ENCODE peak calls at places on chromosomes 1 and 21, in five cellular contexts. N, M, U, K and C are unnamed samples.
A peak's percentile ranks its signal among the peaks of the same experiment; 100 is the strongest.

GRCh38 chr1:62882161-62882560 is 98.2 kb downstream of the ATG4C start:
- DNase-seq in N (no peak), M (peak; percentile 12), U (no peak), K (no peak), C (no peak)

GRCh38 chr1:8663915-8664331 is 153.5 kb downstream of the RERE start:
- DNase-seq in N (no peak), M (peak; percentile 68), U (no peak), K (no peak), C (no peak)

GRCh38 chr1:67853704-67854103 is 20.4 kb upstream of the GNG12 start:
- DNase-seq in N (peak; percentile 77), M (peak; percentile 25), U (peak; percentile 98), K (peak; percentile 95), C (peak; percentile 44)

GRCh38 chr1:215146252-215146975 is 63.9 kb downstream of the KCNK2 start:
- DNase-seq in N (no peak), M (peak; percentile 24), U (peak; percentile 25), K (no peak), C (peak; percentile 21)

GRCh38 chr1:84862810-84863251 is 30.2 kb downstream of the LPAR3 start:
- DNase-seq in N (no peak), M (no peak), U (no peak), K (no peak), C (no peak)

GRCh38 chr21:17388226-17388625 is 124.6 kb upstream of the CXADR start:
- DNase-seq in N (no peak), M (no peak), U (no peak), K (no peak), C (no peak)

GRCh38 chr1:209486861-209487260 is 96.7 kb upstream of the CAMK1G start:
- DNase-seq in N (no peak), M (no peak), U (no peak), K (no peak), C (no peak)

GRCh38 chr1:113073457-113073950 is 506 bp downstream of the LRIG2 start:
- DNase-seq in N (peak; percentile 74), M (peak; percentile 65), U (peak; percentile 57), K (no peak), C (no peak)

GRCh38 chr1:5915587-5916571 is 76.3 kb downstream of the NPHP4 start:
- DNase-seq in N (peak; percentile 56), M (peak; percentile 30), U (no peak), K (peak; percentile 45), C (peak; percentile 6)

GRCh38 chr1:234531181-234532132 is 52.5 kb upstream of the TARBP1 start:
- DNase-seq in N (no peak), M (no peak), U (no peak), K (peak; percentile 57), C (no peak)

GRCh38 chr1:84613026-84613425 is 38.8 kb upstream of the CTBS start:
- DNase-seq in N (no peak), M (no peak), U (no peak), K (no peak), C (no peak)

GRCh38 chr21:25368531-25368930 is 238.8 kb downstream of the MRPL39 start:
- DNase-seq in N (no peak), M (no peak), U (no peak), K (no peak), C (no peak)

DNA sequence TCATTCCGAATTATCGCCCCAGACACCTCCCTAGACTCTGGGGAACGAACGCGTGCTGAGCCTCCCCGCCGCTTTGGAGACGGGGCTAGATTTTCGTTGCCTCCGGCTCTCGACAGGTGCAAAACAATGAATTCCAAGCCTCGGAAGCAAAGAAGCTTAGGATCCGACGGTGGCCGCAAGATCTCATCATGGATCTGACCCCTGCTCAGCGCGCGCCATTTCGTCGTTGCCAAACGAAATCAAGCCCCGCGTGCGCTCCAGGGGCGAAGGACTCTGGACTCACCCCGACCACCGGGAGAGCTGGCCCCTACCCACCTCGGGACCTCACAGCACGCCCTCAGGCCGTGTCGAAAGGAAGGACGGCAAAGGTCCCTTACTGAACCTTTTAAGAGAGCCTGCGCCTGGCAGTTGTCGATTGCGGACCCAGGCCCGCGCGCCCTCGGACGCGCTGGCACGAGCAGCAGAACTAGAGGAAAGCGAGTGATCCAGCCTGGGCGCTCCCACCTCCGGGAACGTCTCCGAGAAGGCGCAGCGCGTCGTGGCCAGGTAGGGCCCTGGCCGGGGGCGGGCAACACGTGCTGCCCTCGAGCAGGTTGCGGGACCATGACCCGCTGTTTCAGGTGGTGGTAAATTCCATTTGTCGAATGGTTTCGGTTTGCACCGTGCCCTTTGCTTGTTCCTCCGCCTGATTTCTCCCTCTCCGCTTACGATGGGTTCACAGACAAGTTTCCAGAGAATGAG is 1.6 kb upstream of the RUNX3 start:
- DNase-seq in N (no peak), M (no peak), U (no peak), K (peak; percentile 73), C (no peak)
- TF ChIP-seq ZNF274 in N (no peak), M (no peak), U (no peak), K (no peak), C (no peak)

DNA sequence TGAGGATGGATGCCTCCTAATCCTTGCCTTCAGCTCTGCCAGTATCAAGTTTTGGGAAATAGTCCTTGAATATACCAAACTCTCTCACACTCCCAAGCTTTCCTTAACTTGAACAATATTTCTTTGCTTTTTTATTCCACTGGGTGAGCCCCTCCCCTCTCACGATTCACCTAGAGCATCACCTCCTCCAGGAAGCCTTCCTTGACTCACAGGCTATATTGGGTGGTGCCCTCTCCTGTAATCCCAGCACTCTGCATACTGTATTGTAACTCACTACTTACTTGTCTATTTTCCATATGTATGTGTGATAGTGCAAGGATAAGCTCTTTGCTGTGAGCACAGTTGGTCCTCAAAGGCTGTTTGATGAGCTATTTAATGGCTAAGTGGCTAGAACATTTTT is 114.7 kb downstream of the PLXNA2 start:
- DNase-seq in N (no peak), M (no peak), U (no peak), K (no peak), C (no peak)
- TF ChIP-seq ZNF274 in N (no peak), M (no peak), U (no peak), K (no peak), C (no peak)

GRCh38 chr1:27570823-27571222 is 33.1 kb downstream of the AHDC1 start:
- DNase-seq in N (no peak), M (peak; percentile 35), U (no peak), K (peak; percentile 78), C (no peak)
- TF ChIP-seq ZNF274 in N (no peak), M (no peak), U (no peak), K (no peak), C (no peak)

GRCh38 chr1:32151319-32151787 is 28.1 kb upstream of the TXLNA start:
- DNase-seq in N (no peak), M (no peak), U (no peak), K (no peak), C (no peak)
- TF ChIP-seq ZNF274 in N (no peak), M (no peak), U (no peak), K (no peak), C (no peak)

GRCh38 chr1:94025383-94026340 is 95.3 kb downstream of the ABCA4 start:
- DNase-seq in N (peak; percentile 48), M (peak; percentile 69), U (no peak), K (no peak), C (peak; percentile 65)

GRCh38 chr1:94019327-94019726 is 101.6 kb downstream of the ABCA4 start:
- DNase-seq in N (no peak), M (no peak), U (no peak), K (no peak), C (no peak)

GRCh38 chr1:94020764-94021579 is 100.0 kb downstream of the ABCA4 start:
- DNase-seq in N (no peak), M (no peak), U (no peak), K (no peak), C (no peak)

GRCh38 chr1:94024109-94024792 is 96.7 kb downstream of the ABCA4 start:
- DNase-seq in N (no peak), M (no peak), U (no peak), K (no peak), C (no peak)

GRCh38 chr1:94022471-94023189 is 98.3 kb downstream of the ABCA4 start:
- DNase-seq in N (no peak), M (peak; percentile 81), U (no peak), K (no peak), C (no peak)
- TF ChIP-seq ZNF274 in N (no peak), M (no peak), U (no peak), K (no peak), C (no peak)

GRCh38 chr1:230166366-230167132 is 99.5 kb downstream of the GALNT2 start:
- DNase-seq in N (no peak), M (no peak), U (no peak), K (no peak), C (no peak)
- TF ChIP-seq ZNF274 in N (no peak), M (no peak), U (no peak), K (no peak), C (no peak)

GRCh38 chr1:22141493-22141892 is 1.4 kb downstream of the WNT4 start:
- DNase-seq in N (no peak), M (no peak), U (no peak), K (no peak), C (no peak)

GRCh38 chr1:22142315-22143064 is 407 bp downstream of the WNT4 start:
- DNase-seq in N (peak; percentile 54), M (no peak), U (no peak), K (peak; percentile 64), C (no peak)

GRCh38 chr1:22141948-22142314 is 966 bp downstream of the WNT4 start:
- DNase-seq in N (no peak), M (no peak), U (no peak), K (no peak), C (no peak)

GRCh38 chr1:22143065-22143514 is at the start of gene WNT4:
- DNase-seq in N (peak; percentile 97), M (no peak), U (no peak), K (peak; percentile 74), C (no peak)

DNA sequence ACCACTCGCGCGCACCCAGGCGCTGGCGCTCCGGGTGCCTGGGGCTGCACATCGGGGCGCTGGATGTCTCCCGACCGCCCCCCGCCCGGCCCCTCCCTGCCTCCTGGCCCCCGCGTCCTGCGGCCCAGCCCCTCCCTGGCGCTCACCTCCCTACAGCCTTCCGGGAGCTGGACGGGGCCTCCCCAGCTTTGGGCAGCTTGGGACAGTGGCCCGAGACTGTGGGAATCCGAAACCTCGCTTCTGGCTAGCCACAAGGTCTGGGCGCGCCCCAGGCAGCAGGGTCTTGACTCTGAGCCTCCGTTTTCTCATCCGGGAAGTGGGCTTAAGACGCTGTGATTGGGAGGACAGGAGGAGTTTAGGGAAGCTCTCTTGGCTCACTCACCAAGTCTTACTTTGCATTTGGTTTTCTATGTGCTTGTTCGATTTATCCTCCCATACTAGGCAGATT is 713 bp upstream of the WNT4 start:
- DNase-seq in N (no peak), M (no peak), U (no peak), K (no peak), C (no peak)
- TF ChIP-seq ZNF274 in N (no peak), M (no peak), U (no peak), K (no peak), C (no peak)

GRCh38 chr1:207941664-207942063 is 30.7 kb upstream of the CD34 start:
- DNase-seq in N (no peak), M (no peak), U (no peak), K (no peak), C (no peak)
- TF ChIP-seq ZNF274 in N (no peak), M (no peak), U (no peak), K (no peak), C (no peak)